ENCODE peak calls at places on chromosome 20, in four cellular contexts. One of them, this sample, is unnamed.

GRCh38 chr20:61049684-61050083 is 202.4 kb upstream of the CDH4 start:
- DNase-seq in CD4-positive, alpha-beta memory T cell: no peak
- DNase-seq in stromal cell of bone marrow: no peak
- DNase-seq in stimulated activated effector memory CD8-positive, alpha-beta T cell treated with anti-CD3 and anti-CD28 coated beads, Interleukin-12 subunit alpha, Interleukin-12 subunit beta, amount 100 ng/mL, for 72 hours: no peak
- DNase-seq in this sample: no peak

GRCh38 chr20:59783020-59784010 is 150.1 kb downstream of the SYCP2 start:
- DNase-seq in stimulated activated effector memory CD8-positive, alpha-beta T cell treated with anti-CD3 and anti-CD28 coated beads, Interleukin-12 subunit alpha, Interleukin-12 subunit beta, amount 100 ng/mL, for 72 hours: peak; percentile 7
- DNase-seq in stromal cell of bone marrow: peak; percentile 13
- DNase-seq in CD4-positive, alpha-beta memory T cell: no peak
- DNase-seq in this sample: peak; percentile 87

GRCh38 chr20:63328026-63328700 is 33.0 kb downstream of the CHRNA4 start:
- DNase-seq in stimulated activated effector memory CD8-positive, alpha-beta T cell treated with anti-CD3 and anti-CD28 coated beads, Interleukin-12 subunit alpha, Interleukin-12 subunit beta, amount 100 ng/mL, for 72 hours: no peak
- DNase-seq in CD4-positive, alpha-beta memory T cell: no peak
- DNase-seq in stromal cell of bone marrow: no peak
- DNase-seq in this sample: no peak

GRCh38 chr20:57974863-57975262 is 253.6 kb downstream of the ANKRD60 start:
- DNase-seq in CD4-positive, alpha-beta memory T cell: no peak
- DNase-seq in stromal cell of bone marrow: no peak
- DNase-seq in stimulated activated effector memory CD8-positive, alpha-beta T cell treated with anti-CD3 and anti-CD28 coated beads, Interleukin-12 subunit alpha, Interleukin-12 subunit beta, amount 100 ng/mL, for 72 hours: no peak
- DNase-seq in this sample: no peak

GRCh38 chr20:33310327-33310899 is 27.4 kb downstream of the BPIFB1 start:
- DNase-seq in stromal cell of bone marrow: no peak
- DNase-seq in CD4-positive, alpha-beta memory T cell: no peak
- DNase-seq in stimulated activated effector memory CD8-positive, alpha-beta T cell treated with anti-CD3 and anti-CD28 coated beads, Interleukin-12 subunit alpha, Interleukin-12 subunit beta, amount 100 ng/mL, for 72 hours: no peak
- DNase-seq in this sample: no peak

GRCh38 chr20:49608752-49609670 is 41.1 kb upstream of the PTGIS start:
- DNase-seq in stromal cell of bone marrow: no peak
- DNase-seq in stimulated activated effector memory CD8-positive, alpha-beta T cell treated with anti-CD3 and anti-CD28 coated beads, Interleukin-12 subunit alpha, Interleukin-12 subunit beta, amount 100 ng/mL, for 72 hours: peak; percentile 70
- DNase-seq in CD4-positive, alpha-beta memory T cell: peak; percentile 73
- DNase-seq in this sample: peak; percentile 83

GRCh38 chr20:57389695-57390603 is 1.2 kb upstream of the RBM38 start:
- DNase-seq in CD4-positive, alpha-beta memory T cell: peak; percentile 75
- DNase-seq in stromal cell of bone marrow: no peak
- DNase-seq in stimulated activated effector memory CD8-positive, alpha-beta T cell treated with anti-CD3 and anti-CD28 coated beads, Interleukin-12 subunit alpha, Interleukin-12 subunit beta, amount 100 ng/mL, for 72 hours: peak; percentile 52
- DNase-seq in this sample: peak; percentile 48

GRCh38 chr20:1001981-1002681 is at the start of gene RSPO4:
- DNase-seq in CD4-positive, alpha-beta memory T cell: no peak
- DNase-seq in stimulated activated effector memory CD8-positive, alpha-beta T cell treated with anti-CD3 and anti-CD28 coated beads, Interleukin-12 subunit alpha, Interleukin-12 subunit beta, amount 100 ng/mL, for 72 hours: no peak
- DNase-seq in stromal cell of bone marrow: no peak
- DNase-seq in this sample: peak; percentile 64

GRCh38 chr20:36606171-36607116 is 865 bp downstream of the RAB5IF start:
- DNase-seq in stromal cell of bone marrow: no peak
- DNase-seq in stimulated activated effector memory CD8-positive, alpha-beta T cell treated with anti-CD3 and anti-CD28 coated beads, Interleukin-12 subunit alpha, Interleukin-12 subunit beta, amount 100 ng/mL, for 72 hours: no peak
- DNase-seq in CD4-positive, alpha-beta memory T cell: no peak
- DNase-seq in this sample: peak; percentile 46

GRCh38 chr20:13996265-13996664 is 949 bp downstream of the MACROD2 start:
- DNase-seq in stromal cell of bone marrow: no peak
- DNase-seq in CD4-positive, alpha-beta memory T cell: no peak
- DNase-seq in stimulated activated effector memory CD8-positive, alpha-beta T cell treated with anti-CD3 and anti-CD28 coated beads, Interleukin-12 subunit alpha, Interleukin-12 subunit beta, amount 100 ng/mL, for 72 hours: no peak
- DNase-seq in this sample: no peak

GRCh38 chr20:58466729-58467571 is 48.2 kb downstream of the APCDD1L start:
- DNase-seq in stromal cell of bone marrow: no peak
- DNase-seq in stimulated activated effector memory CD8-positive, alpha-beta T cell treated with anti-CD3 and anti-CD28 coated beads, Interleukin-12 subunit alpha, Interleukin-12 subunit beta, amount 100 ng/mL, for 72 hours: no peak
- DNase-seq in CD4-positive, alpha-beta memory T cell: no peak
- DNase-seq in this sample: no peak

GRCh38 chr20:8652396-8652795 is 416.5 kb upstream of the PLCB4 start:
- DNase-seq in stromal cell of bone marrow: no peak
- DNase-seq in CD4-positive, alpha-beta memory T cell: no peak
- DNase-seq in stimulated activated effector memory CD8-positive, alpha-beta T cell treated with anti-CD3 and anti-CD28 coated beads, Interleukin-12 subunit alpha, Interleukin-12 subunit beta, amount 100 ng/mL, for 72 hours: no peak
- DNase-seq in this sample: no peak

GRCh38 chr20:10228330-10228729 is 9.7 kb downstream of the SNAP25 start:
- DNase-seq in stromal cell of bone marrow: no peak
- DNase-seq in CD4-positive, alpha-beta memory T cell: no peak
- DNase-seq in stimulated activated effector memory CD8-positive, alpha-beta T cell treated with anti-CD3 and anti-CD28 coated beads, Interleukin-12 subunit alpha, Interleukin-12 subunit beta, amount 100 ng/mL, for 72 hours: no peak
- DNase-seq in this sample: no peak

GRCh38 chr20:3898639-3899038 is 9.5 kb downstream of the PANK2 start:
- DNase-seq in stimulated activated effector memory CD8-positive, alpha-beta T cell treated with anti-CD3 and anti-CD28 coated beads, Interleukin-12 subunit alpha, Interleukin-12 subunit beta, amount 100 ng/mL, for 72 hours: no peak
- DNase-seq in stromal cell of bone marrow: no peak
- DNase-seq in CD4-positive, alpha-beta memory T cell: no peak
- DNase-seq in this sample: no peak

GRCh38 chr20:37390503-37390890 is 44.6 kb downstream of the SRC start:
- DNase-seq in stromal cell of bone marrow: no peak
- DNase-seq in stimulated activated effector memory CD8-positive, alpha-beta T cell treated with anti-CD3 and anti-CD28 coated beads, Interleukin-12 subunit alpha, Interleukin-12 subunit beta, amount 100 ng/mL, for 72 hours: no peak
- DNase-seq in CD4-positive, alpha-beta memory T cell: no peak
- DNase-seq in this sample: no peak

GRCh38 chr20:32356935-32357868 is 929 bp upstream of the ASXL1 start:
- DNase-seq in CD4-positive, alpha-beta memory T cell: no peak
- DNase-seq in stromal cell of bone marrow: no peak
- DNase-seq in stimulated activated effector memory CD8-positive, alpha-beta T cell treated with anti-CD3 and anti-CD28 coated beads, Interleukin-12 subunit alpha, Interleukin-12 subunit beta, amount 100 ng/mL, for 72 hours: no peak
- DNase-seq in this sample: no peak

GRCh38 chr20:2759603-2760360 is 40.6 kb downstream of the CPXM1 start:
- DNase-seq in CD4-positive, alpha-beta memory T cell: no peak
- DNase-seq in stimulated activated effector memory CD8-positive, alpha-beta T cell treated with anti-CD3 and anti-CD28 coated beads, Interleukin-12 subunit alpha, Interleukin-12 subunit beta, amount 100 ng/mL, for 72 hours: no peak
- DNase-seq in stromal cell of bone marrow: no peak
- DNase-seq in this sample: no peak

GRCh38 chr20:39874049-39874893 is 814.8 kb downstream of the MAFB start:
- DNase-seq in stromal cell of bone marrow: peak; percentile 57
- DNase-seq in stimulated activated effector memory CD8-positive, alpha-beta T cell treated with anti-CD3 and anti-CD28 coated beads, Interleukin-12 subunit alpha, Interleukin-12 subunit beta, amount 100 ng/mL, for 72 hours: peak; percentile 6
- DNase-seq in CD4-positive, alpha-beta memory T cell: no peak
- DNase-seq in this sample: peak; percentile 94

GRCh38 chr20:52924411-52925271 is 47.5 kb upstream of the TSHZ2 start:
- DNase-seq in stimulated activated effector memory CD8-positive, alpha-beta T cell treated with anti-CD3 and anti-CD28 coated beads, Interleukin-12 subunit alpha, Interleukin-12 subunit beta, amount 100 ng/mL, for 72 hours: no peak
- DNase-seq in CD4-positive, alpha-beta memory T cell: no peak
- DNase-seq in stromal cell of bone marrow: no peak
- DNase-seq in this sample: no peak

GRCh38 chr20:62740286-62741141 is 31.9 kb downstream of the NTSR1 start:
- DNase-seq in stromal cell of bone marrow: peak; percentile 87
- DNase-seq in stimulated activated effector memory CD8-positive, alpha-beta T cell treated with anti-CD3 and anti-CD28 coated beads, Interleukin-12 subunit alpha, Interleukin-12 subunit beta, amount 100 ng/mL, for 72 hours: peak; percentile 66
- DNase-seq in CD4-positive, alpha-beta memory T cell: peak; percentile 87
- DNase-seq in this sample: no peak

GRCh38 chr20:36550797-36551299 is 9.5 kb downstream of the MYL9 start:
- DNase-seq in stromal cell of bone marrow: no peak
- DNase-seq in stimulated activated effector memory CD8-positive, alpha-beta T cell treated with anti-CD3 and anti-CD28 coated beads, Interleukin-12 subunit alpha, Interleukin-12 subunit beta, amount 100 ng/mL, for 72 hours: no peak
- DNase-seq in CD4-positive, alpha-beta memory T cell: no peak
- DNase-seq in this sample: no peak

GRCh38 chr20:34522969-34523871 is 7.0 kb downstream of the DYNLRB1 start:
- DNase-seq in stromal cell of bone marrow: peak; percentile 47
- DNase-seq in CD4-positive, alpha-beta memory T cell: peak; percentile 40
- DNase-seq in stimulated activated effector memory CD8-positive, alpha-beta T cell treated with anti-CD3 and anti-CD28 coated beads, Interleukin-12 subunit alpha, Interleukin-12 subunit beta, amount 100 ng/mL, for 72 hours: no peak
- DNase-seq in this sample: peak; percentile 69

GRCh38 chr20:8757146-8757545 is 311.7 kb upstream of the PLCB4 start:
- DNase-seq in stromal cell of bone marrow: peak; percentile 48
- DNase-seq in CD4-positive, alpha-beta memory T cell: no peak
- DNase-seq in stimulated activated effector memory CD8-positive, alpha-beta T cell treated with anti-CD3 and anti-CD28 coated beads, Interleukin-12 subunit alpha, Interleukin-12 subunit beta, amount 100 ng/mL, for 72 hours: no peak
- DNase-seq in this sample: no peak

GRCh38 chr20:6767536-6768227 is at the start of gene BMP2:
- DNase-seq in CD4-positive, alpha-beta memory T cell: no peak
- DNase-seq in stimulated activated effector memory CD8-positive, alpha-beta T cell treated with anti-CD3 and anti-CD28 coated beads, Interleukin-12 subunit alpha, Interleukin-12 subunit beta, amount 100 ng/mL, for 72 hours: no peak
- DNase-seq in stromal cell of bone marrow: no peak
- DNase-seq in this sample: peak; percentile 87

GRCh38 chr20:50251992-50252491 is 61.4 kb downstream of the CEBPB start:
- DNase-seq in CD4-positive, alpha-beta memory T cell: no peak
- DNase-seq in stimulated activated effector memory CD8-positive, alpha-beta T cell treated with anti-CD3 and anti-CD28 coated beads, Interleukin-12 subunit alpha, Interleukin-12 subunit beta, amount 100 ng/mL, for 72 hours: no peak
- DNase-seq in stromal cell of bone marrow: peak; percentile 39
- DNase-seq in this sample: no peak

GRCh38 chr20:53911301-53911700 is 159.1 kb downstream of the BCAS1 start:
- DNase-seq in stromal cell of bone marrow: no peak
- DNase-seq in CD4-positive, alpha-beta memory T cell: no peak
- DNase-seq in stimulated activated effector memory CD8-positive, alpha-beta T cell treated with anti-CD3 and anti-CD28 coated beads, Interleukin-12 subunit alpha, Interleukin-12 subunit beta, amount 100 ng/mL, for 72 hours: no peak
- DNase-seq in this sample: no peak

GRCh38 chr20:46683939-46684750 is 5.1 kb downstream of the TP53RK start:
- DNase-seq in CD4-positive, alpha-beta memory T cell: no peak
- DNase-seq in stimulated activated effector memory CD8-positive, alpha-beta T cell treated with anti-CD3 and anti-CD28 coated beads, Interleukin-12 subunit alpha, Interleukin-12 subunit beta, amount 100 ng/mL, for 72 hours: no peak
- DNase-seq in stromal cell of bone marrow: peak; percentile 44
- DNase-seq in this sample: peak; percentile 81